ENCODE peak calls at places on chromosome 1, in eight cellular contexts. R, X, I, L, T, E, Y and W are unnamed samples.
A peak's percentile ranks its signal among the peaks of the same experiment; 100 is the strongest.

GRCh38 chr1:46394872-46395465 is 852 bp downstream of the FAAH start:
- DNase-seq in I (no peak), L (no peak), E (no peak), R (no peak), T (no peak), X (no peak), Y (no peak), W (no peak)

GRCh38 chr1:64967381-64967780 is 1.0 kb upstream of the JAK1 start:
- DNase-seq in Y (no peak), E (no peak), T (peak; percentile 19), X (peak; percentile 56), R (no peak), I (no peak), L (no peak), W (no peak)

GRCh38 chr1:159960721-159961381 is 6.8 kb upstream of the SLAMF9 start:
- DNase-seq in L (peak; percentile 86), Y (no peak), E (peak; percentile 83), R (no peak), T (no peak), I (peak; percentile 2), X (peak; percentile 97), W (no peak)

GRCh38 chr1:199612976-199613774 is 414.3 kb upstream of the NR5A2 start:
- DNase-seq in L (no peak), T (no peak), X (peak; percentile 65), R (no peak), I (no peak), Y (no peak), E (no peak), W (no peak)

GRCh38 chr1:154838473-154838872 is 31.6 kb downstream of the KCNN3 start:
- DNase-seq in X (no peak), R (no peak), E (no peak), T (no peak), L (no peak), I (no peak), Y (no peak), W (no peak)

GRCh38 chr1:210373878-210374599 is 45.3 kb downstream of the HHAT start:
- DNase-seq in L (no peak), R (no peak), Y (peak; percentile 23), X (peak; percentile 88), E (no peak), I (peak; percentile 99), T (peak; percentile 86), W (peak; percentile 44)

GRCh38 chr1:7678491-7679158 is 92.5 kb upstream of the VAMP3 start:
- DNase-seq in I (no peak), R (no peak), L (peak; percentile 42), E (no peak), T (no peak), Y (no peak), X (no peak), W (no peak)

GRCh38 chr1:116763116-116763786 is 9.0 kb downstream of the CD2 start:
- DNase-seq in X (peak; percentile 13), Y (no peak), T (no peak), E (no peak), L (no peak), I (peak; percentile 25), R (no peak), W (no peak)

GRCh38 chr1:246532519-246532918 is 25.4 kb upstream of the SMYD3 start:
- DNase-seq in E (no peak), L (no peak), X (peak; percentile 4), T (no peak), Y (no peak), I (no peak), R (no peak), W (no peak)

GRCh38 chr1:109959632-109959973 is 25.0 kb upstream of the AHCYL1 start:
- DNase-seq in T (no peak), L (no peak), R (no peak), E (no peak), Y (no peak), I (no peak), X (no peak), W (no peak)
- H3K27ac ChIP-seq in T (no peak overlapping the region), L (peak overlapping the region; percentile 81), R (no peak overlapping the region), E (peak overlapping the region; percentile 57), Y (no peak overlapping the region), I (peak overlapping the region; percentile 95), X (peak overlapping the region; percentile 70), W (no peak overlapping the region)

GRCh38 chr1:169809370-169810095 is 14.8 kb upstream of the METTL18 start:
- DNase-seq in I (peak; percentile 48), R (peak; percentile 33), L (no peak), E (no peak), Y (no peak), X (peak; percentile 60), T (no peak), W (no peak)
- H3K27ac ChIP-seq in I (no peak overlapping the region), R (no peak overlapping the region), L (no peak overlapping the region), E (no peak overlapping the region), Y (no peak overlapping the region), X (no peak overlapping the region), T (no peak overlapping the region), W (no peak overlapping the region)

GRCh38 chr1:56505792-56506191 is 73.6 kb downstream of the PLPP3 start:
- DNase-seq in T (no peak), R (no peak), L (no peak), X (no peak), E (no peak), Y (no peak), I (no peak), W (no peak)
- H3K27ac ChIP-seq in T (peak overlapping the region; percentile 80), R (peak overlapping the region; percentile 51), L (no peak overlapping the region), X (no peak overlapping the region), E (no peak overlapping the region), Y (no peak overlapping the region), I (no peak overlapping the region), W (no peak overlapping the region)

DNA sequence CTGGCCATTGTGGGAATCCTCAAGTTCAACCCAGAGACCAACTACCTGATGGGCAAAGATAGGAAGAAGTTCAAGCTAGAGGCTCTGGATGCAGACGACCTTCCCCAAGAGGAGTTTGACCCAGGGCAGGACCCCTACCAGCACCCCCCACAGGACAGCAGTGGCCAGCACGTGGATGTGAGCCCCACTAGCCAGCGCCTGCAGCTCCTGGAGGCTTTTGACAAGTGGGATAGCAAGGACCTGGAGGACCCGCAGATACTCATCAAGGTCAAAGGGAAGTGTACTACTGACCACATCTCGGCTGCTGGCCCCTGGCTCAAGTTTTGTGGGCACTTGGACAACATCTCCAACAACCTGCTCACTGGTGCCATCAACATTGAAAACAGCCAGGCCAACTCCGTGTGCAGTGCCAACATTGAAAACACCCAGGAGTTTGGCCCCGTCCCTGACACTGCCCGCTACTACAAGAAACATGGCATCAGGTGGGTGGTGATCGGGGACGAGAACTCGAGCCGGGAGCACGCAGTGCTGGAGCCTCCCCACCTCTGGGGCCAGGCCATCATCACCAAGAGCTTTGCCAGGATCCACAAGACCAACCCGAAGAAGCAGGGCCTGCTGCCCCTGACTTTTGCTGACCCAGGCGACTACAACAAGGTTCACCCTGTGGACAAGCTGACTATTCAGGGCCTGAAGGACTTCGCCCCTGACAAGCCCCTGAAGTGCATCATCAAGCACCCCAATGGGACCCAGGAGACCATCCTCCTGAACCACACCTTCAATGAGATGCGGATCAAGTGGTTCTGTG is 30.6 kb upstream of the GPR137B start:
- DNase-seq in L (no peak), I (no peak), T (no peak), X (no peak), R (no peak), E (peak; percentile 62), Y (no peak), W (no peak)
- H3K27ac ChIP-seq in L (no peak overlapping the region), I (no peak overlapping the region), T (no peak overlapping the region), X (no peak overlapping the region), R (no peak overlapping the region), E (no peak overlapping the region), Y (no peak overlapping the region), W (no peak overlapping the region)

GRCh38 chr1:227849251-227849650 is 33.8 kb downstream of the PRSS38 start:
- DNase-seq in X (no peak), T (no peak), L (no peak), Y (no peak), E (no peak), R (no peak), I (no peak), W (no peak)
- H3K27ac ChIP-seq in X (no peak overlapping the region), T (no peak overlapping the region), L (no peak overlapping the region), Y (no peak overlapping the region), E (no peak overlapping the region), R (no peak overlapping the region), I (no peak overlapping the region), W (no peak overlapping the region)

GRCh38 chr1:1116701-1117468 is 996 bp upstream of the C1orf159 start:
- DNase-seq in E (peak; percentile 84), X (peak; percentile 65), I (peak; percentile 50), T (no peak), L (peak; percentile 59), R (no peak), Y (no peak), W (no peak)

GRCh38 chr1:1115136-1115829 is 606 bp downstream of the C1orf159 start:
- DNase-seq in E (no peak), L (peak; percentile 29), X (peak; percentile 32), Y (no peak), I (no peak), T (no peak), R (no peak), W (no peak)

GRCh38 chr1:1117469-1117831 is 1.6 kb upstream of the C1orf159 start:
- DNase-seq in I (no peak), R (no peak), L (peak; percentile 55), E (peak; percentile 76), X (no peak), Y (no peak), T (no peak), W (no peak)

GRCh38 chr1:1114431-1114830 is 1.5 kb downstream of the C1orf159 start:
- DNase-seq in T (no peak), E (peak; percentile 49), I (no peak), L (peak; percentile 25), R (no peak), X (no peak), Y (no peak), W (no peak)

GRCh38 chr1:1115830-1116700 is at the start of gene C1orf159:
- DNase-seq in T (peak; percentile 99), X (peak; percentile 99), E (peak; percentile 100), L (peak; percentile 98), I (peak; percentile 98), Y (peak; percentile 98), R (peak; percentile 99), W (peak; percentile 99)
- H3K27ac ChIP-seq in T (peak within 1 kb of the TSS; percentile 87), X (no peak within 1 kb of the TSS), E (no peak within 1 kb of the TSS), L (peak within 1 kb of the TSS; percentile 23), I (no peak within 1 kb of the TSS), Y (peak within 1 kb of the TSS; percentile 81), R (no peak within 1 kb of the TSS), W (peak within 1 kb of the TSS; percentile 68)

GRCh38 chr1:51962486-51963356 is 27.8 kb downstream of the RAB3B start:
- DNase-seq in Y (no peak), E (no peak), T (no peak), I (no peak), R (no peak), X (peak; percentile 61), L (no peak), W (no peak)

GRCh38 chr1:51961231-51961630 is 29.3 kb downstream of the RAB3B start:
- DNase-seq in X (no peak), Y (no peak), R (no peak), E (no peak), L (no peak), T (no peak), I (no peak), W (no peak)

GRCh38 chr1:51964309-51964696 is 26.2 kb downstream of the RAB3B start:
- DNase-seq in Y (no peak), I (no peak), L (no peak), E (no peak), R (no peak), X (no peak), T (no peak), W (no peak)

GRCh38 chr1:51961954-51962353 is 28.5 kb downstream of the RAB3B start:
- DNase-seq in Y (no peak), X (no peak), R (no peak), E (no peak), T (no peak), L (no peak), I (no peak), W (no peak)

GRCh38 chr1:51963592-51964308 is 26.8 kb downstream of the RAB3B start:
- DNase-seq in L (no peak), R (no peak), Y (no peak), T (no peak), X (no peak), E (no peak), I (no peak), W (no peak)
- H3K27ac ChIP-seq in L (no peak overlapping the region), R (no peak overlapping the region), Y (no peak overlapping the region), T (no peak overlapping the region), X (peak overlapping the region; percentile 48), E (no peak overlapping the region), I (no peak overlapping the region), W (no peak overlapping the region)